ENCODE peak calls at places on chromosomes 4 and X, in eight cellular contexts. G is astrocyte of the spinal cord; T is NCI-H1694 treated with DMSO at 0.1 percent for 48 hours; E is astrocyte of the hippocampus; Q is activated CD8-positive, alpha-beta memory T cell treated with anti-CD3 and anti-CD28 coated beads, Interleukin-2, amount 50 U/mL, for 48 hours; Z is GM20000; R is epithelial cell of esophagus; D is dorsolateral prefrontal cortex. F is an unnamed sample.

GRCh38 chr4:143700420-143701352 is at the start of gene FREM3:
- DNase-seq in G (no peak), T (no peak), E (peak; percentile 35), Q (peak; percentile 56), Z (no peak), R (peak; percentile 10), D (no peak), F (no peak)

GRCh38 chr4:168241953-168242352 is 76.6 kb downstream of the DDX60 start:
- DNase-seq in G (no peak), T (no peak), E (no peak), Q (no peak), Z (no peak), R (no peak), D (no peak), F (no peak)

GRCh38 chr4:73603307-73603710 is 16.9 kb downstream of the RASSF6 start:
- DNase-seq in G (peak; percentile 86), T (no peak), E (peak; percentile 52), Q (no peak), Z (peak; percentile 15), R (peak; percentile 40), D (no peak), F (peak; percentile 92)

GRCh38 chrX:154317391-154318000 is 21.9 kb downstream of the TKTL1 start:
- DNase-seq in G (no peak), T (peak; percentile 15), E (no peak), Q (no peak), Z (no peak), R (peak; percentile 13), D (no peak), F (peak; percentile 3)

GRCh38 chr4:173478136-173478860 is 51.7 kb downstream of the HAND2 start:
- DNase-seq in G (peak; percentile 69), T (no peak), E (peak; percentile 80), Q (no peak), Z (no peak), R (no peak), D (no peak), F (no peak)

GRCh38 chrX:830532-830931 is 199.9 kb downstream of the SHOX start:
- DNase-seq in G (no peak), T (no peak), E (no peak), Q (no peak), Z (no peak), R (no peak), D (no peak), F (no peak)

GRCh38 chr4:124703154-124703553 is 9.4 kb downstream of the ANKRD50 start:
- DNase-seq in G (no peak), T (no peak), E (no peak), Q (no peak), Z (no peak), R (no peak), D (no peak), F (no peak)

GRCh38 chr4:108135549-108136209 is 33.1 kb downstream of the LEF1 start:
- DNase-seq in G (no peak), T (no peak), E (no peak), Q (no peak), Z (no peak), R (peak; percentile 70), D (no peak), F (no peak)

GRCh38 chr4:153645183-153645582 is 38.9 kb upstream of the TLR2 start:
- DNase-seq in G (no peak), T (no peak), E (no peak), Q (no peak), Z (no peak), R (no peak), D (no peak), F (no peak)

GRCh38 chrX:69158166-69159040 is 6.8 kb downstream of the PJA1 start:
- DNase-seq in G (peak; percentile 64), T (peak; percentile 35), E (peak; percentile 71), Q (no peak), Z (peak; percentile 49), R (peak; percentile 84), D (no peak), F (peak; percentile 84)

GRCh38 chr4:143337600-143338287 is 1.1 kb downstream of the GAB1 start:
- DNase-seq in G (peak; percentile 77), T (no peak), E (peak; percentile 77), Q (peak; percentile 51), Z (no peak), R (peak; percentile 29), D (peak; percentile 68), F (peak; percentile 25)

GRCh38 chr4:9765091-9765490 is 16.3 kb upstream of the DRD5 start:
- DNase-seq in G (no peak), T (peak; percentile 4), E (peak; percentile 11), Q (no peak), Z (peak; percentile 35), R (peak; percentile 48), D (no peak), F (peak; percentile 4)

GRCh38 chr4:45215976-45216542 is 489.7 kb upstream of the GNPDA2 start:
- DNase-seq in G (no peak), T (no peak), E (no peak), Q (no peak), Z (no peak), R (no peak), D (no peak), F (no peak)

GRCh38 chr4:155012469-155012868 is 196.0 kb upstream of the NPY2R start:
- DNase-seq in G (no peak), T (no peak), E (no peak), Q (no peak), Z (no peak), R (no peak), D (no peak), F (no peak)

GRCh38 chr4:167219090-167219489 is 15.2 kb downstream of the SPOCK3 start:
- DNase-seq in G (no peak), T (no peak), E (no peak), Q (no peak), Z (no peak), R (no peak), D (no peak), F (no peak)

GRCh38 chrX:133781174-133781573 is 204.2 kb downstream of the GPC3 start:
- DNase-seq in G (no peak), T (peak; percentile 61), E (no peak), Q (no peak), Z (no peak), R (no peak), D (no peak), F (no peak)

GRCh38 chr4:142402925-142403324 is 443.2 kb downstream of the INPP4B start:
- DNase-seq in G (no peak), T (no peak), E (no peak), Q (no peak), Z (no peak), R (peak; percentile 85), D (no peak), F (peak; percentile 51)

GRCh38 chrX:129682979-129683378 is 28.2 kb upstream of the APLN start:
- DNase-seq in G (no peak), T (no peak), E (no peak), Q (no peak), Z (no peak), R (no peak), D (no peak), F (no peak)